ENCODE peak calls at places on chromosome 17, in six cellular contexts. D is body of pancreas; Q is esophagus squamous epithelium; H is tibial artery; F is tibial nerve; V is CD4-positive, alpha-beta memory T cell. W is an unnamed sample. For H3K9me3, the result is how much of the 10 kb centered on the place peaks cover.

GRCh38 chr17:1470774-1471462 is 14.9 kb upstream of the CRK start:
- DNase-seq in D (no peak), Q (no peak), H (no peak), F (no peak), V (no peak), W (no peak)

GRCh38 chr17:8674344-8675305 is 44.1 kb upstream of the MYH10 start:
- DNase-seq in D (no peak), Q (no peak), H (peak), F (no peak), V (no peak), W (no peak)

GRCh38 chr17:77892469-77893143 is 65.9 kb upstream of the TNRC6C start:
- DNase-seq in D (peak), Q (no peak), H (no peak), F (no peak), V (no peak), W (no peak)

GRCh38 chr17:78359216-78359935 is 501 bp downstream of the SOCS3 start:
- DNase-seq in D (no peak), Q (no peak), H (no peak), F (no peak), V (no peak), W (no peak)

GRCh38 chr17:38705803-38706624 is 941 bp downstream of the MLLT6 start:
- DNase-seq in D (peak), Q (no peak), H (peak), F (peak), V (peak), W (no peak)

GRCh38 chr17:76709077-76709950 is 1.5 kb downstream of the MXRA7 start:
- DNase-seq in D (peak), Q (no peak), H (peak), F (peak), V (no peak), W (no peak)

GRCh38 chr17:80882926-80883685 is 108.5 kb upstream of the CHMP6 start:
- DNase-seq in D (no peak), Q (no peak), H (no peak), F (no peak), V (no peak), W (no peak)

GRCh38 chr17:14923981-14924380 is 341.1 kb downstream of the PMP22 start:
- DNase-seq in D (no peak), Q (no peak), H (no peak), F (no peak), V (no peak), W (no peak)

GRCh38 chr17:75950421-75950820 is 9.6 kb upstream of the FBF1 start:
- DNase-seq in D (no peak), Q (no peak), H (no peak), F (no peak), V (no peak), W (no peak)

GRCh38 chr17:10547351-10547750 is 2.1 kb downstream of the MYH2 start:
- DNase-seq in D (no peak), Q (no peak), H (no peak), F (no peak), V (no peak), W (no peak)

GRCh38 chr17:16419929-16420271 is 4.5 kb downstream of the TRPV2 start:
- DNase-seq in D (no peak), Q (no peak), H (no peak), F (no peak), V (peak), W (no peak)

GRCh38 chr17:65122836-65123756 is 14.1 kb upstream of the RGS9 start:
- DNase-seq in D (peak), Q (no peak), H (peak), F (peak), V (peak), W (peak)

GRCh38 chr17:44766409-44767038 is 7.7 kb downstream of the ADAM11 start:
- DNase-seq in D (no peak), Q (no peak), H (no peak), F (no peak), V (no peak), W (no peak)

GRCh38 chr17:74877592-74878543 is 5.1 kb upstream of the FDXR start:
- DNase-seq in D (peak), Q (no peak), H (no peak), F (no peak), V (no peak), W (no peak)

GRCh38 chr17:75512946-75513666 is 2.2 kb downstream of the CASKIN2 start:
- DNase-seq in D (no peak), Q (no peak), H (no peak), F (no peak), V (no peak), W (no peak)

GRCh38 chr17:37884516-37884915 is 39.7 kb upstream of the TBC1D3K start:
- DNase-seq in D (no peak), Q (no peak), H (no peak), F (no peak), V (no peak), W (no peak)

GRCh38 chr17:20008242-20009051 is 712 bp upstream of the SPECC1 start:
- DNase-seq in D (peak), Q (no peak), H (no peak), F (no peak), V (peak), W (no peak)

GRCh38 chr17:65442250-65442649 is 119.2 kb downstream of the AXIN2 start:
- DNase-seq in D (no peak), Q (no peak), H (no peak), F (no peak), V (no peak), W (no peak)

GRCh38 chr17:16352303-16352837 is 899 bp downstream of the CENPV start:
- DNase-seq in D (peak), Q (no peak), H (no peak), F (no peak), V (peak), W (no peak)

GRCh38 chr17:72118588-72119279 is 2.1 kb upstream of the SOX9 start:
- DNase-seq in D (peak), Q (no peak), H (peak), F (peak), V (peak), W (no peak)

GRCh38 chr17:64085650-64086005 is 44.3 kb downstream of the ERN1 start:
- DNase-seq in D (no peak), Q (no peak), H (no peak), F (no peak), V (no peak), W (no peak)

GRCh38 chr17:40480501-40481003 is 20.9 kb downstream of the TNS4 start:
- DNase-seq in D (no peak), Q (no peak), H (no peak), F (no peak), V (peak), W (peak)

GRCh38 chr17:78384479-78385175 is 6.2 kb downstream of the PGS1 start:
- DNase-seq in D (no peak), Q (no peak), H (no peak), F (no peak), V (no peak), W (no peak)

GRCh38 chr17:40539711-40540411 is 25.4 kb downstream of the CCR7 start:
- DNase-seq in D (no peak), Q (no peak), H (no peak), F (no peak), V (no peak), W (no peak)

GRCh38 chr17:76675648-76676047 is 32.1 kb upstream of the ST6GALNAC1 start:
- DNase-seq in D (no peak), Q (no peak), H (no peak), F (no peak), V (no peak), W (no peak)

GRCh38 chr17:75693500-75694481 is 26.7 kb downstream of the SAP30BP start:
- DNase-seq in D (peak), Q (no peak), H (peak), F (peak), V (no peak), W (no peak)

GRCh38 chr17:37176683-37177082 is 199.1 kb upstream of the C17orf78 start:
- DNase-seq in D (no peak), Q (no peak), H (no peak), F (no peak), V (no peak), W (no peak)

GRCh38 chr17:28901866-28902818 is 737 bp downstream of the DHRS13 start:
- DNase-seq in D (peak), Q (no peak), H (no peak), F (no peak), V (no peak), W (peak)

GRCh38 chr17:81858967-81859905 is 1.1 kb downstream of the P4HB start:
- DNase-seq in D (no peak), Q (no peak), H (no peak), F (no peak), V (no peak), W (no peak)

GRCh38 chr17:37768438-37768837 is 23.6 kb upstream of the HNF1B start:
- DNase-seq in D (no peak), Q (no peak), H (no peak), F (no peak), V (no peak), W (no peak)

GRCh38 chr17:30219833-30220232 is 15.7 kb downstream of the SLC6A4 start:
- DNase-seq in D (no peak), Q (no peak), H (no peak), F (no peak), V (no peak), W (no peak)

GRCh38 chr17:34424814-34425490 is 61.9 kb upstream of the CCL1 start:
- DNase-seq in D (no peak), Q (no peak), H (no peak), F (no peak), V (no peak), W (no peak)

GRCh38 chr17:39450051-39450450 is 1.0 kb downstream of the MED1 start:
- DNase-seq in D (no peak), Q (no peak), H (no peak), F (no peak), V (no peak), W (no peak)

GRCh38 chr17:14461131-14461530 is 160.2 kb downstream of the HS3ST3B1 start:
- DNase-seq in D (no peak), Q (no peak), H (no peak), F (no peak), V (no peak), W (no peak)

GRCh38 chr17:36142230-36142629 is 34.2 kb downstream of the TBC1D3B start:
- DNase-seq in D (no peak), Q (no peak), H (no peak), F (no peak), V (no peak), W (no peak)

GRCh38 chr17:36721560-36722120 is 120.3 kb downstream of the MRM1 start:
- DNase-seq in D (no peak), Q (no peak), H (no peak), F (no peak), V (no peak), W (no peak)

GRCh38 chr17:65664296-65664695 is 102.8 kb upstream of the AXIN2 start:
- DNase-seq in D (no peak), Q (no peak), H (no peak), F (peak), V (no peak), W (no peak)

GRCh38 chr17:68248886-68249872 is 1.3 kb downstream of the AMZ2 start:
- DNase-seq in D (no peak), Q (no peak), H (no peak), F (no peak), V (no peak), W (no peak)

GRCh38 chr17:73901661-73902415 is 257.6 kb upstream of the SDK2 start:
- DNase-seq in D (peak), Q (no peak), H (peak), F (peak), V (no peak), W (peak)

GRCh38 chr17:22695228-22695619 is 1002.9 kb downstream of the KCNJ18 start:
- DNase-seq in D (no peak), Q (no peak), H (no peak), F (no peak), V (no peak), W (no peak)

GRCh38 chr17:22692801-22693171 is 1000.5 kb downstream of the KCNJ18 start:
- DNase-seq in D (no peak), Q (no peak), H (no peak), F (no peak), V (no peak), W (no peak)

GRCh38 chr17:22692066-22692800 is 999.9 kb downstream of the KCNJ18 start:
- DNase-seq in D (no peak), Q (no peak), H (no peak), F (no peak), V (no peak), W (no peak)

DNA sequence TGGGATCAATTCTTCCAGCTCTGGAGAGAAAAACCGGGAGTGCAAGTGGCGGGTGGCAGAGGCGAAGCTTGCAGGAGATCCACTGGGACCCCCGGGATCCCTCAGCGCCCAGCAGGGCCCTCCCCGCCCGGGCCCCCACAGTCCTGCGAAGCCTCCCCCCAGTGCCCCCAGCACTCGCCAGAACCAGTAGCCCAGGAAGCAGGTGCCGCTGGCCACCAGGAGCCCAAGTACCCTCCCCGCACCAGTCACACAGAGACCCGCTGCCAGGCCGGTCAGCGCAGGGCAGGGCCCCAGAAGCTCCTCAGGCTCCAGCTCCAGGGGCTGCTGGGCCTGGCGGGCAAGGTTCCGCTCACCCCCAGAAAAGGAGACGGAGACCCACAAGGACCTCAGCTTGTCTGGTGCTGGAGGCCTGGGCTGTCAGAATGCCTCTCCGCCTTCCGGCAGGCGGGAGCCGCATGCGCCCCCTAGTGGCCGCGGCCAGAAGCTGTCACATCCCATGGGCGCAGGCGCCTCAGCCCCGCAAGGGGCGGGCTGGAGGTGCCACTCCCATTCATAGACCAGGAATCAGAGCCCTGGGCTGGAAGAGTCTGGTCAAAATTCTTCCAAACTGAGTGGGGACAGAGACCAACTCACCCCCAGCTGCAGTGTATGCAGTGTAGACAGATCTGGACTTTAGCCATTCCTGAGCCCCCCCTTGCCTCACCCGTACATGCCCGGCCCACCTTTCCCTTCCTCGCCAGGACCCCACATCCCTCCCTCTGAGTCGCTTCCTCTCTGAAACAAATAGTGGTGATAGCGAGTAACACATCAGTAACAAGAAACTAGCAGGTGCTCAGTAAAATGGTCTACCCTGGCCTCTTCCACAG is 1002.3 kb downstream of the KCNJ18 start:
- DNase-seq in D (no peak), Q (no peak), H (no peak), F (no peak), V (no peak), W (no peak)
- H3K9me3 ChIP-seq in D (under half), Q (under half), H (under half), F (under half), V (under half), W (under half)

DNA sequence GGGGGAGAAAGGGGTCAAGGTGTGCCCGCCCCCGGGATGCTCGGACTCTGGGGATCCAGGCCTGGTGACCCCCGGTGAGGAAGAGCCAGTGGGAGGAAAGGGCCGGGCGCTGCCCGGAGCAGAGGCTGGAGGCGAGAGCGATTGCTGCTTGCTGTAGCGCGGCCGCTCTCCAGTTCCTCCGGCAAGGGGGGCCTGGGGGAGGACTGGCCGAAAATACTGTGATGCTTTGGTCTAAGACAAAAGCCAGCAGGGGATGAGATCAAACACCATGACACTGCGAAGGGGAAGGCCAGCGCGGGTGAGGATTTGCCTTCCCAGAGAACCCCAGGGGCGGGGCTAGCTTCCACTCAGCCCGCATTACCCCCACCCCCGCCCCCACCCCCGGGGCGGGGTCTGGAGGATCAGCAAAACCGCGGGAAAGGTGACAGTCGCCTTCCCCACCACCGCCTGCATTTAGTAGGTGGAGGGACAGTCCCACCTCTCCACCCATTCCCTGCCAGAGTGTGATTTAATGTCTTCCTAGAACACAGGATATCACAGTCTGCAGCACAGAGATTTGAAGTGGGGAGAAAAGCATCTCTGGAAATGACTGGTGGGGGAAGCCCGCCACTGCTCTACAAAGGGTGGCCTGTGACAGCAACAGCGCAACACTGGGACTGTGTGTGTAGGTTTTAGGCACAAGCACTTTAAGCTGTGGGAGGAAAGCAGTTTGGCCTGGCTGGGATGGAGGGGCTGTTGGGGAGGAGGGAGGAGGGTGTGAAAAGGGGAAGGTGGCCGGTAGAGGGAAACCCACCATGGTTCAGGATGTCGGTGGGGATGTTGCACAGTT is 25.7 kb downstream of the MRC2 start:
- DNase-seq in D (peak), Q (no peak), H (peak), F (no peak), V (peak), W (peak)
- H3K27ac ChIP-seq in D (peak), Q (peak), H (peak), F (no peak), V (no peak), W (no peak)

DNA sequence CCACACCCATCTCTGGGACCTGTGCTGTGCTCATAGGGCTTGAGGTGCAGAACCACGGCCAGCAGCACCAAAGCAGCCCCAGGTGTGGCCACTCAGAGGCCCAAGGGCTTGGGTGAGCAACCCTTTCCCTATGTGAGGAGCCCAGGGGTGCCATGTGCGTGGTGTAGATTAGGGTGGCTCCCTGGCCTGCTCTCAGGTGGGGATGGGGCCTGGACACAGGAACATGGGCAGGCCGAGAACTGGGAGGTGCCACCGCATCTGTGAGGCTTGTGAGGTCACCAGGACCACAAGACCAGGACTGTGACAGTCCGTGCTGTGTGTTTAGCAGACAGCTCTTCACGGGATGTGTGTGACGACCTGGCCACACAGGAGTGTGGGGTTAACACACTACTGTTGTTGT is 103.5 kb upstream of the ZNF750 start:
- DNase-seq in D (no peak), Q (no peak), H (no peak), F (no peak), V (no peak), W (no peak)
- H3K9me3 ChIP-seq in D (under half), Q (under half), H (under half), F (half or more), V (under half), W (under half)

GRCh38 chr17:31320791-31321190 is 631 bp downstream of the EVI2A start:
- DNase-seq in D (no peak), Q (no peak), H (no peak), F (no peak), V (no peak), W (no peak)

GRCh38 chr17:31319253-31319661 is 2.2 kb downstream of the EVI2A start:
- DNase-seq in D (no peak), Q (no peak), H (no peak), F (no peak), V (peak), W (no peak)

GRCh38 chr17:31321481-31321880 is at the start of gene EVI2A:
- DNase-seq in D (no peak), Q (no peak), H (peak), F (no peak), V (peak), W (peak)

GRCh38 chr17:31318298-31319190 is 2.9 kb downstream of the EVI2A start:
- DNase-seq in D (peak), Q (no peak), H (peak), F (peak), V (peak), W (peak)

GRCh38 chr17:31320231-31320630 is 1.2 kb downstream of the EVI2A start:
- DNase-seq in D (no peak), Q (no peak), H (no peak), F (no peak), V (no peak), W (no peak)
- H3K27ac ChIP-seq in D (no peak), Q (peak), H (no peak), F (no peak), V (peak), W (peak)

GRCh38 chr17:43545383-43545632 is 832 bp downstream of the ETV4 start:
- DNase-seq in D (peak), Q (no peak), H (no peak), F (no peak), V (peak), W (no peak)
- H3K9me3 ChIP-seq in D (under half), Q (under half), H (under half), F (under half), V (under half), W (under half)

W was measured in CD4-positive, alpha-beta T cell.